ENCODE peak calls at places on chromosomes 2 and 18, in eight cellular contexts. One of them, this sample, is unnamed. For H3K9me2, the result is how much of the 10 kb centered on the place peaks cover.

GRCh38 chr18:36942264-36942663 is 113.3 kb downstream of the KIAA1328 start:
- DNase-seq in SK-N-SH: peak
- DNase-seq in GM23248: peak
- DNase-seq in hepatocyte: peak
- DNase-seq in HCT116: peak
- DNase-seq in PC-9: no peak
- DNase-seq in OCI-LY7: peak
- DNase-seq in GM23338: peak
- DNase-seq in this sample: peak

GRCh38 chr18:26454192-26454591 is 94.2 kb downstream of the KCTD1 start:
- DNase-seq in PC-9: no peak
- DNase-seq in hepatocyte: no peak
- DNase-seq in OCI-LY7: no peak
- DNase-seq in SK-N-SH: no peak
- DNase-seq in HCT116: no peak
- DNase-seq in GM23338: no peak
- DNase-seq in GM23248: no peak
- DNase-seq in this sample: no peak

GRCh38 chr2:106292627-106293026 is 98.5 kb upstream of the UXS1 start:
- DNase-seq in PC-9: no peak
- DNase-seq in GM23338: no peak
- DNase-seq in GM23248: no peak
- DNase-seq in HCT116: no peak
- DNase-seq in OCI-LY7: no peak
- DNase-seq in hepatocyte: no peak
- DNase-seq in SK-N-SH: no peak
- DNase-seq in this sample: no peak

GRCh38 chr18:63161728-63162195 is 157.8 kb downstream of the BCL2 start:
- DNase-seq in SK-N-SH: no peak
- DNase-seq in OCI-LY7: no peak
- DNase-seq in GM23248: peak
- DNase-seq in hepatocyte: peak
- DNase-seq in HCT116: no peak
- DNase-seq in GM23338: no peak
- DNase-seq in PC-9: peak
- DNase-seq in this sample: peak

GRCh38 chr2:72996152-72996502 is 75.4 kb downstream of the SFXN5 start:
- DNase-seq in GM23338: no peak
- DNase-seq in SK-N-SH: no peak
- DNase-seq in OCI-LY7: no peak
- DNase-seq in hepatocyte: peak
- DNase-seq in PC-9: no peak
- DNase-seq in GM23248: no peak
- DNase-seq in HCT116: no peak
- DNase-seq in this sample: no peak

GRCh38 chr2:15965564-15966019 is 25.2 kb downstream of the MYCN start:
- DNase-seq in HCT116: no peak
- DNase-seq in SK-N-SH: no peak
- DNase-seq in hepatocyte: no peak
- DNase-seq in GM23248: no peak
- DNase-seq in GM23338: no peak
- DNase-seq in PC-9: no peak
- DNase-seq in OCI-LY7: no peak
- DNase-seq in this sample: no peak

GRCh38 chr2:109352898-109353689 is 224.1 kb downstream of the SH3RF3 start:
- DNase-seq in SK-N-SH: no peak
- DNase-seq in hepatocyte: no peak
- DNase-seq in GM23248: no peak
- DNase-seq in OCI-LY7: no peak
- DNase-seq in HCT116: no peak
- DNase-seq in PC-9: no peak
- DNase-seq in GM23338: no peak
- DNase-seq in this sample: no peak

GRCh38 chr2:150234787-150235512 is 252.5 kb downstream of the RND3 start:
- DNase-seq in PC-9: no peak
- DNase-seq in hepatocyte: no peak
- DNase-seq in OCI-LY7: no peak
- DNase-seq in GM23338: no peak
- DNase-seq in SK-N-SH: no peak
- DNase-seq in HCT116: no peak
- DNase-seq in GM23248: peak
- DNase-seq in this sample: peak

GRCh38 chr2:24856791-24857211 is 63.2 kb downstream of the ADCY3 start:
- DNase-seq in OCI-LY7: no peak
- DNase-seq in HCT116: no peak
- DNase-seq in SK-N-SH: no peak
- DNase-seq in GM23338: no peak
- DNase-seq in hepatocyte: no peak
- DNase-seq in PC-9: no peak
- DNase-seq in GM23248: peak
- DNase-seq in this sample: no peak

GRCh38 chr2:241858206-241859016 is at the start of gene PDCD1:
- DNase-seq in hepatocyte: no peak
- DNase-seq in HCT116: no peak
- DNase-seq in OCI-LY7: no peak
- DNase-seq in GM23338: peak
- DNase-seq in PC-9: no peak
- DNase-seq in SK-N-SH: peak
- DNase-seq in GM23248: no peak
- DNase-seq in this sample: no peak

GRCh38 chr2:83665894-83666293 is 793.2 kb downstream of the SUCLG1 start:
- DNase-seq in OCI-LY7: no peak
- DNase-seq in GM23248: peak
- DNase-seq in hepatocyte: no peak
- DNase-seq in SK-N-SH: no peak
- DNase-seq in HCT116: no peak
- DNase-seq in PC-9: no peak
- DNase-seq in GM23338: no peak
- DNase-seq in this sample: peak

GRCh38 chr18:50986360-50987087 is 18.7 kb downstream of the ELAC1 start:
- DNase-seq in hepatocyte: no peak
- DNase-seq in GM23248: peak
- DNase-seq in SK-N-SH: no peak
- DNase-seq in OCI-LY7: no peak
- DNase-seq in GM23338: no peak
- DNase-seq in HCT116: no peak
- DNase-seq in PC-9: peak
- DNase-seq in this sample: peak

GRCh38 chr18:77063256-77063655 is 69.3 kb downstream of the MBP start:
- DNase-seq in PC-9: peak
- DNase-seq in HCT116: no peak
- DNase-seq in SK-N-SH: no peak
- DNase-seq in OCI-LY7: peak
- DNase-seq in GM23248: no peak
- DNase-seq in GM23338: peak
- DNase-seq in hepatocyte: no peak
- DNase-seq in this sample: peak

GRCh38 chr18:80033181-80034067 is 810 bp upstream of the RBFA start:
- DNase-seq in GM23338: peak
- DNase-seq in GM23248: peak
- DNase-seq in PC-9: no peak
- DNase-seq in SK-N-SH: no peak
- DNase-seq in HCT116: no peak
- DNase-seq in OCI-LY7: no peak
- DNase-seq in hepatocyte: no peak
- DNase-seq in this sample: peak

DNA sequence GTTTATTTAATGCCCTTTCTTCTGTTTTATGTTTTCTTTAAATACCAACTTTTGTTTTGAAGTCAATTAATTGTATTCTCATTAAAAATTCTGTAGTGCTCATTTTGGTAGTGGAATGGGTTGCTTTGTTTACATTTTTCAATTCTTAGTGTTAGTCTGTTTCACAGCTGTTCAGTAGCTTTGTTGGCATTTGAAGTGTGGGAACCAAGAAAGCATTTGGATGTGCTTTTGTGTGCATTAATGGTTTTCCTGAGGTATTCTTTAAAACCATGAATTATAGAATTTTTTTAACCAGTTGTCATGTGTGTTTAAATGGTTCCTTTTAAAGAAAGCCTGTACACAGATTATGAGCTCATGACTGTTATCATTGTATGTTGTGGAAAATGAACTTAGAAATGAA is 19.7 kb downstream of the MIB1 start:
- DNase-seq in SK-N-SH: no peak
- DNase-seq in HCT116: no peak
- DNase-seq in GM23248: peak
- DNase-seq in PC-9: no peak
- DNase-seq in GM23338: no peak
- DNase-seq in OCI-LY7: no peak
- DNase-seq in hepatocyte: no peak
- DNase-seq in this sample: no peak
- H3K9me2 ChIP-seq in SK-N-SH: under half
- H3K9me2 ChIP-seq in HCT116: under half
- H3K9me2 ChIP-seq in GM23248: under half
- H3K9me2 ChIP-seq in PC-9: under half
- H3K9me2 ChIP-seq in GM23338: under half
- H3K9me2 ChIP-seq in OCI-LY7: under half
- H3K9me2 ChIP-seq in hepatocyte: under half
- H3K9me2 ChIP-seq in this sample: under half

GRCh38 chr2:45699032-45699658 is 47.7 kb downstream of the PRKCE start:
- DNase-seq in OCI-LY7: no peak
- DNase-seq in SK-N-SH: no peak
- DNase-seq in GM23248: peak
- DNase-seq in PC-9: no peak
- DNase-seq in HCT116: no peak
- DNase-seq in GM23338: no peak
- DNase-seq in hepatocyte: no peak
- DNase-seq in this sample: peak

GRCh38 chr2:45697190-45697589 is 45.7 kb downstream of the PRKCE start:
- DNase-seq in SK-N-SH: no peak
- DNase-seq in hepatocyte: no peak
- DNase-seq in OCI-LY7: no peak
- DNase-seq in PC-9: no peak
- DNase-seq in GM23248: no peak
- DNase-seq in HCT116: no peak
- DNase-seq in GM23338: no peak
- DNase-seq in this sample: no peak

GRCh38 chr2:45698538-45698937 is 47.1 kb downstream of the PRKCE start:
- DNase-seq in GM23338: no peak
- DNase-seq in hepatocyte: no peak
- DNase-seq in PC-9: no peak
- DNase-seq in HCT116: no peak
- DNase-seq in GM23248: peak
- DNase-seq in OCI-LY7: no peak
- DNase-seq in SK-N-SH: peak
- DNase-seq in this sample: peak

GRCh38 chr2:45700407-45701013 is 49.0 kb downstream of the PRKCE start:
- DNase-seq in GM23338: peak
- DNase-seq in GM23248: no peak
- DNase-seq in PC-9: no peak
- DNase-seq in hepatocyte: no peak
- DNase-seq in OCI-LY7: peak
- DNase-seq in HCT116: no peak
- DNase-seq in SK-N-SH: no peak
- DNase-seq in this sample: no peak

GRCh38 chr2:45696708-45697107 is 45.2 kb downstream of the PRKCE start:
- DNase-seq in SK-N-SH: peak
- DNase-seq in PC-9: no peak
- DNase-seq in HCT116: no peak
- DNase-seq in OCI-LY7: no peak
- DNase-seq in GM23248: no peak
- DNase-seq in hepatocyte: no peak
- DNase-seq in GM23338: no peak
- DNase-seq in this sample: no peak
- H3K9me2 ChIP-seq in SK-N-SH: under half
- H3K9me2 ChIP-seq in PC-9: under half
- H3K9me2 ChIP-seq in HCT116: under half
- H3K9me2 ChIP-seq in OCI-LY7: under half
- H3K9me2 ChIP-seq in GM23248: under half
- H3K9me2 ChIP-seq in hepatocyte: under half
- H3K9me2 ChIP-seq in GM23338: under half
- H3K9me2 ChIP-seq in this sample: under half

GRCh38 chr2:182885771-182886170 is 19.3 kb upstream of the FRZB start:
- DNase-seq in GM23248: no peak
- DNase-seq in HCT116: no peak
- DNase-seq in hepatocyte: no peak
- DNase-seq in GM23338: no peak
- DNase-seq in OCI-LY7: no peak
- DNase-seq in PC-9: no peak
- DNase-seq in SK-N-SH: no peak
- DNase-seq in this sample: no peak

GRCh38 chr2:182890305-182890704 is 23.9 kb upstream of the FRZB start:
- DNase-seq in GM23248: no peak
- DNase-seq in hepatocyte: no peak
- DNase-seq in SK-N-SH: no peak
- DNase-seq in GM23338: no peak
- DNase-seq in HCT116: no peak
- DNase-seq in OCI-LY7: no peak
- DNase-seq in PC-9: no peak
- DNase-seq in this sample: no peak

GRCh38 chr2:182890773-182891381 is 24.4 kb upstream of the FRZB start:
- DNase-seq in PC-9: no peak
- DNase-seq in hepatocyte: no peak
- DNase-seq in OCI-LY7: no peak
- DNase-seq in GM23248: no peak
- DNase-seq in GM23338: no peak
- DNase-seq in HCT116: no peak
- DNase-seq in SK-N-SH: no peak
- DNase-seq in this sample: no peak

GRCh38 chr2:182887093-182887492 is 20.7 kb upstream of the FRZB start:
- DNase-seq in HCT116: no peak
- DNase-seq in hepatocyte: no peak
- DNase-seq in GM23248: no peak
- DNase-seq in OCI-LY7: no peak
- DNase-seq in SK-N-SH: no peak
- DNase-seq in PC-9: no peak
- DNase-seq in GM23338: no peak
- DNase-seq in this sample: no peak

DNA sequence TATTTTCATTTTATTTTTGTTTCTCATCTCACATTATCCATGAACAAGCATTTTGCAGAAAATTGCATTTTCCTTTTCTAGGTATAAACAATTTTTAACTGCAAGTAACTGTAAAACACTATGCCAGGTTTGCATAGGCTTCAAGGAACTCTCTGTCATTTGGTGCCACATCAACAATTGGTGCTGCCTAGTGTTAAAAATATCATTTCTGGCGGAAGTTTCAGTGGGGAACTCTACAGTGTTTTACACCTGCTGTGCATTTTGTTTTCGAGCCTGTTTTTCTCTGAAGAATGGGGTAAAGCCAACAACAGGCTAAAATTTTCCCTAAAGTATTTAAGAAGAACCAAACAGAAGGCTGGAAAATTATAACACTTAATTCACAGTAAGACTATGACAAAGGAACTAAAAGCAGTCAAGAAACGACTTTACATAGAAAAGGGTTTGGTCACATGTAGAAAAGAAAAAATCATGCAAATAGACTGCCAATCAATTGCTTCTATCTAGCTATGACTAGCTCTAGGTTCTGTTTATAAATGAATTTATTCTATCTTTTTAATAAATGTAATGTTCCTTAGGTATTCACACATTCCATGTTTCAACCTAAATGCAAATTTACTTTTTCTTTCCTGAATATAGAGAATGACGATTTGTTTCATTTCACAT is 21.4 kb upstream of the FRZB start:
- DNase-seq in HCT116: no peak
- DNase-seq in PC-9: no peak
- DNase-seq in SK-N-SH: no peak
- DNase-seq in GM23338: no peak
- DNase-seq in OCI-LY7: peak
- DNase-seq in hepatocyte: no peak
- DNase-seq in GM23248: no peak
- DNase-seq in this sample: no peak
- H3K9me2 ChIP-seq in HCT116: under half
- H3K9me2 ChIP-seq in PC-9: under half
- H3K9me2 ChIP-seq in SK-N-SH: under half
- H3K9me2 ChIP-seq in GM23338: under half
- H3K9me2 ChIP-seq in OCI-LY7: under half
- H3K9me2 ChIP-seq in hepatocyte: under half
- H3K9me2 ChIP-seq in GM23248: under half
- H3K9me2 ChIP-seq in this sample: under half

GRCh38 chr2:220847587-220847986 is 724.5 kb downstream of the EPHA4 start:
- DNase-seq in hepatocyte: peak
- DNase-seq in SK-N-SH: no peak
- DNase-seq in HCT116: no peak
- DNase-seq in PC-9: peak
- DNase-seq in GM23338: no peak
- DNase-seq in GM23248: peak
- DNase-seq in OCI-LY7: no peak
- DNase-seq in this sample: peak
- H3K9me2 ChIP-seq in hepatocyte: under half
- H3K9me2 ChIP-seq in SK-N-SH: under half
- H3K9me2 ChIP-seq in HCT116: under half
- H3K9me2 ChIP-seq in PC-9: under half
- H3K9me2 ChIP-seq in GM23338: under half
- H3K9me2 ChIP-seq in GM23248: under half
- H3K9me2 ChIP-seq in OCI-LY7: under half
- H3K9me2 ChIP-seq in this sample: under half

This sample was measured in PC-3.